ENCODE peak calls at places on chromosomes 6 and 20, in five cellular contexts. X, A, K, R and I are unnamed samples.

GRCh38 chr6:25793970-25794369 is 37.9 kb downstream of the SLC17A1 start:
- DNase-seq in X (no peak), A (no peak), K (no peak), R (no peak), I (no peak)

GRCh38 chr6:111485316-111485715 is 2.3 kb upstream of the REV3L start:
- DNase-seq in X (no peak), A (no peak), K (no peak), R (no peak), I (no peak)

GRCh38 chr20:59598625-59599310 is 5.6 kb upstream of the PHACTR3 start:
- DNase-seq in X (no peak), A (peak; percentile 86), K (peak; percentile 5), R (peak; percentile 68), I (peak; percentile 68)

GRCh38 chr20:35215066-35215956 is 11.2 kb upstream of the MMP24 start:
- DNase-seq in X (peak; percentile 3), A (no peak), K (no peak), R (peak; percentile 34), I (no peak)

GRCh38 chr6:2403546-2403945 is 158.1 kb upstream of the GMDS start:
- DNase-seq in X (no peak), A (no peak), K (peak; percentile 86), R (no peak), I (no peak)

GRCh38 chr6:142207265-142207877 is 60.3 kb downstream of the VTA1 start:
- DNase-seq in X (no peak), A (peak; percentile 85), K (no peak), R (peak; percentile 60), I (peak; percentile 69)

GRCh38 chr6:5846335-5846734 is 160.4 kb downstream of the NRN1 start:
- DNase-seq in X (no peak), A (no peak), K (no peak), R (no peak), I (no peak)

GRCh38 chr6:163195721-163196691 is 218.5 kb upstream of the QKI start:
- DNase-seq in X (no peak), A (no peak), K (no peak), R (no peak), I (no peak)

GRCh38 chr6:15870354-15871043 is 207.7 kb upstream of the DTNBP1 start:
- DNase-seq in X (no peak), A (no peak), K (no peak), R (peak; percentile 44), I (peak; percentile 44)

GRCh38 chr6:35077006-35077712 is 64.0 kb downstream of the TCP11 start:
- DNase-seq in X (no peak), A (no peak), K (no peak), R (no peak), I (no peak)

GRCh38 chr6:131954099-131954774 is 3.1 kb upstream of the CCN2 start:
- DNase-seq in X (no peak), A (no peak), K (no peak), R (no peak), I (no peak)

GRCh38 chr20:19861147-19861759 is 103.2 kb downstream of the RIN2 start:
- DNase-seq in X (no peak), A (no peak), K (no peak), R (no peak), I (no peak)

GRCh38 chr6:85470023-85470410 is 20.1 kb downstream of the NT5E start:
- DNase-seq in X (no peak), A (peak; percentile 14), K (peak; percentile 26), R (no peak), I (no peak)

GRCh38 chr6:30889921-30890645 is 5.8 kb downstream of the DDR1 start:
- DNase-seq in X (no peak), A (no peak), K (no peak), R (no peak), I (no peak)

GRCh38 chr20:63220696-63221399 is 4.9 kb upstream of the YTHDF1 start:
- DNase-seq in X (no peak), A (no peak), K (no peak), R (no peak), I (no peak)

GRCh38 chr6:136823128-136823660 is 802 bp downstream of the PEX7 start:
- DNase-seq in X (no peak), A (no peak), K (no peak), R (no peak), I (no peak)

GRCh38 chr20:53914861-53915458 is 155.4 kb downstream of the BCAS1 start:
- DNase-seq in X (no peak), A (peak; percentile 59), K (no peak), R (no peak), I (no peak)

GRCh38 chr20:45817652-45818194 is 5.3 kb downstream of the UBE2C start:
- DNase-seq in X (peak; percentile 27), A (no peak), K (no peak), R (peak; percentile 68), I (peak; percentile 72)

GRCh38 chr6:42742116-42742894 is 3.6 kb downstream of the TBCC start:
- DNase-seq in X (no peak), A (no peak), K (peak; percentile 47), R (no peak), I (no peak)